ENCODE peak calls at places on chromosomes 2 and 18, in four cellular contexts. D is stomach, Z is GM12878, V is ovary. E is an unnamed sample.

GRCh38 chr2:132582360-132582759 is 87.6 kb downstream of the LYPD1 start:
- DNase-seq in D (peak; percentile 50), Z (no peak), V (no peak), E (peak; percentile 60)

GRCh38 chr2:202049840-202050239 is 16.2 kb downstream of the FZD7 start:
- DNase-seq in D (no peak), Z (no peak), V (no peak), E (no peak)

GRCh38 chr2:241070811-241071676 is 31.0 kb downstream of the MTERF4 start:
- DNase-seq in D (no peak), Z (no peak), V (no peak), E (peak; percentile 56)

GRCh38 chr2:136091899-136092298 is 26.1 kb downstream of the CXCR4 start:
- DNase-seq in D (no peak), Z (no peak), V (no peak), E (no peak)

GRCh38 chr2:110828330-110828729 is 96.0 kb downstream of the ACOXL start:
- DNase-seq in D (no peak), Z (no peak), V (no peak), E (no peak)

GRCh38 chr2:62195421-62196277 is at the start of gene B3GNT2:
- DNase-seq in D (peak; percentile 86), Z (no peak), V (peak; percentile 87), E (peak; percentile 84)

GRCh38 chr18:48100712-48101165 is 170.3 kb upstream of the SMAD2 start:
- DNase-seq in D (no peak), Z (no peak), V (no peak), E (no peak)

GRCh38 chr2:113105047-113105446 is 22.4 kb upstream of the IL1RN start:
- DNase-seq in D (no peak), Z (no peak), V (no peak), E (no peak)

GRCh38 chr18:48274301-48274700 is 134.9 kb downstream of the ZBTB7C start:
- DNase-seq in D (no peak), Z (no peak), V (no peak), E (no peak)

DNA sequence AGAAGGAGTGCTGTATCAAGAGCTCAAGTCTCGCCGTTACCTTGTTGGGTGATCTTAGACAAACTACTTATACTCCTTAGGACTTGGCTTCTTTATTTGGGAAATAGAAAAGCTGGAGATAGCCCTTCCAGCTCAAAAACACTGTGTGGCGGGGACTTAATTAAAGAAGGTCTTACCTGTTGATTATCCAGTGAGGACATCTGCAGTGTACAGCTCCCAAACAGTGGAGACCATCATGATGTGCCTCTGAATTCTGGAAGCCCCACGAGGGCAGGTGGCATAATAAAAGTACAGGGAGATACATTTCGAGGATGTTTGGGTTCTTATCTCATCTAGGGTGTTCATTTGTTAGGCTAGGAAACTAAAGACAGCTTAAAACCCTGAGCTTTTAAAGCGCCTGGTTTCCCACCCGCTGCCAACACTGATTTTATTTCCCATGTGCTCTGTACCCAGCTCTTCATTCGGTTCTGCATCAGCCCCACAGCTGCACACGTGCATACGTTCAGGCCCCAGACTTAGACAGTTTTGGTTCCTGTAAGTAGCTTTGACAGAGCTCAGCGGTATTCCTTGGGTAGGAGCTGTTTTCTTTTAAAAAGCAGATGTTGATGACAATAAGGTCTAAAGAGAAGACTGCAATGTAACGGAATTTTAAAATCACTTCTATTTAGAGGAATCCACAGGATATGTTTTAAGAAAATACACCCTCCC is 80.5 kb upstream of the SIX2 start:
- DNase-seq in D (no peak), Z (no peak), V (no peak), E (no peak)
- TF ChIP-seq EP300 in D (no peak), Z (no peak), V (no peak), E (no peak)

GRCh38 chr18:8994603-8995002 is 107.9 kb upstream of the NDUFV2 start:
- DNase-seq in D (no peak), Z (no peak), V (no peak), E (no peak)
- TF ChIP-seq EP300 in D (no peak), Z (no peak), V (no peak), E (no peak)

GRCh38 chr2:41932241-41933034 is 115.4 kb upstream of the PKDCC start:
- DNase-seq in D (peak; percentile 32), Z (no peak), V (peak; percentile 95), E (peak; percentile 23)
- TF ChIP-seq EP300 in D (no peak), Z (no peak), V (no peak), E (no peak)

GRCh38 chr2:21245565-21245964 is 121.8 kb downstream of the TDRD15 start:
- DNase-seq in D (no peak), Z (no peak), V (no peak), E (no peak)
- TF ChIP-seq EP300 in D (no peak), Z (no peak), V (no peak), E (no peak)

GRCh38 chr2:84925724-84926376 is 20.4 kb downstream of the TMSB10 start:
- DNase-seq in D (peak; percentile 99), Z (peak; percentile 92), V (peak; percentile 93), E (peak; percentile 99)
- TF ChIP-seq EP300 in D (no peak), Z (no peak), V (no peak), E (no peak)

DNA sequence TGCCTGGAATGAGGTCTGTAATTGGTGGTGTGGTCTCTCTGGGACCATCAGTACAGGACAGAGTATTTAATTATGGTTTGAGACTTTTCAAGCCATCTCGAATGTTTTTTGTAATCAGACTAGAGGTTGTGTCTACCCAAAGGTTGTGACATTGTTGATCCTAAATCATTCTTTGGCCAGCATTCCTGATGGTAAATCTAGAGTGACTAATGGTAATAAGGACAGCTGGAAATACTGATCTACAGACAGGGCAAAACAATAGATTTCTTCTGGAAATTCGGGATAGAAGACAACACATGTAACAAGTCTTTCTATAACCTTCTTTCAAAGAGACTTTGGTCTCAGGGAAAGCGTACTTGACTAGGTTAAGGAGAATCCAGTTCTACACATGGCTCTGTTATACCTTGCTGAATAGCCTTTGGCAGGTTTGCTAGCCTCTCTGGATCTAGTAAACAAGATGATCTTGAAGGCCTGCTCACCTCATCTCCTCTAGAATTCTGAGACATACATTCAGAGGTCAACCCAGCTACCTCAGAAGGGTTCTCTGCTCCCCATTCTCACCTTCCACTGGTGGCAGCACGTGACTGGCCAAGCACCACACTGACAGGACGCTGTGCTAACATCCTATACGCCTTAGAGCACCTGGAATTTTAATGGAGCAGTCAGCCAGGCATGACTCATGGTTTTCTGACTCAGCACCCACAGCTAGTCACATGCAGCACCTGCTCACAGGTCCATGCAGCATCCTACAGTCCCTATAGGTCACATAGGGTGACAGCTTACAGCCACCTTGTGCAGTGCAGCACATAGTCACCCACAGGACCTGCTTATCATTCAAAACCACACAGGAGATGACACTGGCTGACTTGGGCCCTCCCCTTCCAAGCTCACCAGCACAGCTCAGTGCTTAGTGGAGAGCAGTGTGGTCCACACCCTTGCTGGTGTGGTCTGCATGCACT is 12.2 kb downstream of the PLB1 start:
- DNase-seq in D (peak; percentile 44), Z (no peak), V (no peak), E (no peak)
- TF ChIP-seq EP300 in D (no peak), Z (no peak), V (no peak), E (no peak)

GRCh38 chr2:121977326-121977725 is 221.9 kb downstream of the TSN start:
- DNase-seq in D (no peak), Z (no peak), V (no peak), E (no peak)

GRCh38 chr2:121969766-121970639 is 214.6 kb downstream of the TSN start:
- DNase-seq in D (no peak), Z (no peak), V (no peak), E (no peak)

GRCh38 chr2:121972203-121972602 is 216.8 kb downstream of the TSN start:
- DNase-seq in D (no peak), Z (no peak), V (no peak), E (no peak)

GRCh38 chr2:121976912-121977311 is 221.5 kb downstream of the TSN start:
- DNase-seq in D (no peak), Z (no peak), V (no peak), E (no peak)

GRCh38 chr2:121974919-121975654 is 219.6 kb downstream of the TSN start:
- DNase-seq in D (peak; percentile 34), Z (peak; percentile 60), V (peak; percentile 45), E (peak; percentile 32)
- TF ChIP-seq EP300 in D (no peak), Z (no peak), V (no peak), E (no peak)

GRCh38 chr2:192005214-192005613 is 158.3 kb upstream of the CAVIN2 start:
- DNase-seq in D (no peak), Z (no peak), V (no peak), E (no peak)

GRCh38 chr2:192004188-192004963 is 157.5 kb upstream of the CAVIN2 start:
- DNase-seq in D (no peak), Z (peak; percentile 40), V (no peak), E (no peak)

GRCh38 chr2:191999101-191999836 is 152.4 kb upstream of the CAVIN2 start:
- DNase-seq in D (no peak), Z (no peak), V (no peak), E (no peak)

GRCh38 chr2:192000196-192000990 is 153.5 kb upstream of the CAVIN2 start:
- DNase-seq in D (no peak), Z (no peak), V (no peak), E (no peak)

DNA sequence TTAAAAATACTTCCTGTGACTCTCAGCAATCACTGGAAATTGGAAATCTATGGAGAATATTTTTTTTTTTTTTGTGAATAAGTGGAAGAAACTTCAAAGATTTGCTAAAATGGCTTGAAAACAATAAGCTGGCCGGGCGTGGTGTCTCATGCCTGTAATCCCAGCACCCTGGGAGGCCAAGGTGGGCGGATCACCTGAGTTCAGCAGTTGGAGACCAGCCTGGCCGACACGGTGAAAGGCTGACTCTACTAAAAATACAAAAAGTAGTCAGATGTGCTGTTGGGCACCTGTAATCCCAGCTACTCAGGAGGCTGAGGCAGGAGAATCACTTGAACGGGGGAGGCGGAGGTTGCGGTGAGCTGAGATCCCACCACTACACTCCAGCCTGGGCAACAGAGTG is 155.5 kb upstream of the CAVIN2 start:
- DNase-seq in D (no peak), Z (no peak), V (no peak), E (no peak)
- TF ChIP-seq EP300 in D (no peak), Z (no peak), V (no peak), E (no peak)

GRCh38 chr2:59080465-59081181 is 839.5 kb upstream of the FANCL start:
- DNase-seq in D (no peak), Z (no peak), V (no peak), E (no peak)
- TF ChIP-seq EP300 in D (no peak), Z (no peak), V (no peak), E (no peak)

E was measured in upper lobe of left lung.